ENCODE peak calls at places on chromosomes 11 and 22, in four cellular contexts. A is naive thymus-derived CD4-positive, alpha-beta T cell; B is lower lobe of right lung; L is CD8-positive, alpha-beta memory T cell. U is an unnamed sample.

GRCh38 chr11:46381046-46381835 is at the start of gene MDK:
- DNase-seq in A (no peak), B (peak; percentile 59), L (no peak), U (no peak)

GRCh38 chr11:77879218-77879617 is 58.3 kb downstream of the AAMDC start:
- DNase-seq in A (no peak), B (no peak), L (no peak), U (peak; percentile 8)

GRCh38 chr11:46895821-46896220 is 22.5 kb downstream of the LRP4 start:
- DNase-seq in A (no peak), B (peak; percentile 70), L (no peak), U (no peak)

GRCh38 chr11:45921561-45922424 is 663 bp upstream of the LARGE2 start:
- DNase-seq in A (no peak), B (peak; percentile 87), L (no peak), U (no peak)

GRCh38 chr22:19876941-19877625 is 22.4 kb upstream of the GNB1L start:
- DNase-seq in A (no peak), B (peak; percentile 38), L (no peak), U (no peak)

GRCh38 chr11:46248270-46249102 is 29.0 kb upstream of the CREB3L1 start:
- DNase-seq in A (no peak), B (no peak), L (no peak), U (no peak)

GRCh38 chr11:14980854-14981253 is 8.7 kb upstream of the CALCA start:
- DNase-seq in A (no peak), B (no peak), L (no peak), U (no peak)

GRCh38 chr22:38097557-38098409 is 12.7 kb downstream of the BAIAP2L2 start:
- DNase-seq in A (no peak), B (peak; percentile 43), L (no peak), U (no peak)

GRCh38 chr11:102625163-102625562 is at the start of gene MMP20:
- DNase-seq in A (no peak), B (no peak), L (no peak), U (no peak)

GRCh38 chr11:81070948-81071347 is 1630.1 kb upstream of the TENM4 start:
- DNase-seq in A (no peak), B (no peak), L (no peak), U (no peak)

GRCh38 chr11:8671651-8672062 is 10.8 kb downstream of the TRIM66 start:
- DNase-seq in A (no peak), B (no peak), L (no peak), U (no peak)

GRCh38 chr11:110432713-110433392 is 3.1 kb downstream of the FDX1 start:
- DNase-seq in A (no peak), B (no peak), L (no peak), U (no peak)

GRCh38 chr22:22527312-22527711 is 7.2 kb upstream of the ZNF280A start:
- DNase-seq in A (no peak), B (no peak), L (no peak), U (no peak)

GRCh38 chr11:72238040-72238450 is 5.9 kb downstream of the PHOX2A start:
- DNase-seq in A (no peak), B (peak; percentile 74), L (peak; percentile 25), U (no peak)

GRCh38 chr22:25402501-25403283 is 161.8 kb upstream of the GRK3 start:
- DNase-seq in A (no peak), B (no peak), L (no peak), U (no peak)

GRCh38 chr11:6876914-6877313 is 489 bp downstream of the OR10A4 start:
- DNase-seq in A (no peak), B (no peak), L (no peak), U (no peak)

GRCh38 chr11:44615041-44615513 is 49.6 kb downstream of the CD82 start:
- DNase-seq in A (no peak), B (peak; percentile 20), L (no peak), U (no peak)

GRCh38 chr11:44614281-44614680 is 48.8 kb downstream of the CD82 start:
- DNase-seq in A (no peak), B (peak; percentile 32), L (no peak), U (no peak)

GRCh38 chr11:44611088-44611487 is 45.6 kb downstream of the CD82 start:
- DNase-seq in A (no peak), B (no peak), L (no peak), U (no peak)

GRCh38 chr11:44611687-44612437 is 46.4 kb downstream of the CD82 start:
- DNase-seq in A (no peak), B (no peak), L (peak; percentile 58), U (peak; percentile 18)

GRCh38 chr11:44613081-44613628 is 47.7 kb downstream of the CD82 start:
- DNase-seq in A (no peak), B (no peak), L (no peak), U (no peak)
- H3K4me1 ChIP-seq in A (peaks cover 60% of the 10 kb centered on the region), B (peaks cover 44% of the 10 kb centered on the region), L (peaks cover 76% of the 10 kb centered on the region), U (peaks cover 56% of the 10 kb centered on the region)

GRCh38 chr11:2348986-2349385 is 28.1 kb upstream of the CD81 start:
- DNase-seq in A (no peak), B (no peak), L (no peak), U (no peak)

GRCh38 chr11:2347449-2347848 is 29.7 kb upstream of the CD81 start:
- DNase-seq in A (no peak), B (no peak), L (no peak), U (no peak)

GRCh38 chr11:2345050-2345449 is 32.1 kb upstream of the CD81 start:
- DNase-seq in A (no peak), B (no peak), L (no peak), U (no peak)

GRCh38 chr11:2346014-2346413 is 31.1 kb upstream of the CD81 start:
- DNase-seq in A (no peak), B (no peak), L (no peak), U (no peak)

GRCh38 chr11:2346586-2347335 is 30.3 kb upstream of the CD81 start:
- DNase-seq in A (no peak), B (no peak), L (no peak), U (no peak)
- H3K27ac ChIP-seq in A (no peak overlapping the region), B (no peak overlapping the region), L (no peak overlapping the region), U (no peak overlapping the region)

GRCh38 chr11:62123669-62124185 is at the start of gene INCENP:
- DNase-seq in A (peak; percentile 75), B (peak; percentile 98), L (peak; percentile 91), U (peak; percentile 93)

GRCh38 chr11:62124186-62125113 is 639 bp downstream of the INCENP start:
- DNase-seq in A (no peak), B (no peak), L (no peak), U (peak; percentile 37)

GRCh38 chr11:62125316-62125715 is 1.5 kb downstream of the INCENP start:
- DNase-seq in A (no peak), B (no peak), L (no peak), U (no peak)

GRCh38 chr11:62127426-62127825 is 3.6 kb downstream of the INCENP start:
- DNase-seq in A (no peak), B (no peak), L (no peak), U (no peak)

GRCh38 chr11:62125881-62126280 is 2.1 kb downstream of the INCENP start:
- DNase-seq in A (no peak), B (no peak), L (no peak), U (no peak)
- H3K4me3 ChIP-seq in A (no peak overlapping the region), B (no peak overlapping the region), L (no peak overlapping the region), U (no peak overlapping the region)

DNA sequence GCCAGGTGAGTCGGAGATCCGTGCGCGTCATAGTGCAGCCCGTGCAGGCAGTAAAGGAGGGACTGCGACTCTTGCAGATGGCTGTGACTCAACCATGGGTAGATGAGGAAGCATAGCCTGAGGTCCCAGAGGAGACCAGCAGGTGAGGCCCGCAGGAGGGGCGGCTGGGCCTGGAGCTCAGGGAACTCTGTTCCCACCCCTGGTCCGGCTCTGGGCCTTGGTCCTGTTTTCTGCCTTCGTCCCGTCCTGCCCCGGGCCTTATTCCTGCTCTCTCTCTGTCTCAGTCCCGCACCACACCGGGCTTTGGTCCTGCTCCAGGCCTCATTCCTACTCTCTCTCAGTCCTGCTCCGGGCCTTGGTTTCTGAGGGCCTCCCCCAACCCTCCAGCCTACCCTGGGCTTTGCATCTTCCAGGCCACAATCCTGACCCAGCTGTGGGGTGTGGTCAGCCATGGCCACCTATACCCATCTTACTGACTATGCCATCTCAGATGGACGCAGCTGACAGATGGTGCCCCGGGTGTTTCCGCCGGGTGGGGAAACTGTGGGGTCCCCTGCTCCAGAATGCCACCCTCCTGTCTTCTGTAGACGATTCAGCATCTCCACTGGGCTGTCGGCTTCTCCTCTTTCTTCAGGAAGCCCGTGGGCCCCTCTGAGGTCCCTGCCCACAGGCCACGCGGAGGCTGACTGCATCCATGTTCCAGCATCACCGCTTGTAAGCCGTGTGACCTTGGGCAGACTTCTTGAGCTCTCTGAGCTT is 1134.1 kb downstream of the BRD1 start:
- DNase-seq in A (no peak), B (peak; percentile 38), L (no peak), U (no peak)
- H3K4me1 ChIP-seq in A (no peaks in the 10 kb centered on the region), B (no peaks in the 10 kb centered on the region), L (no peaks in the 10 kb centered on the region), U (no peaks in the 10 kb centered on the region)

GRCh38 chr11:75150079-75150478 is 828 bp upstream of the SLCO2B1 start:
- DNase-seq in A (no peak), B (no peak), L (no peak), U (no peak)

GRCh38 chr11:75152090-75152489 is 1.2 kb downstream of the SLCO2B1 start:
- DNase-seq in A (no peak), B (no peak), L (no peak), U (no peak)

GRCh38 chr11:75150879-75151278 is at the start of gene SLCO2B1:
- DNase-seq in A (no peak), B (no peak), L (no peak), U (no peak)

GRCh38 chr11:75152651-75153553 is 2.0 kb downstream of the SLCO2B1 start:
- DNase-seq in A (no peak), B (no peak), L (no peak), U (no peak)

GRCh38 chr11:75151346-75152047 is 590 bp downstream of the SLCO2B1 start:
- DNase-seq in A (no peak), B (no peak), L (no peak), U (no peak)
- H3K27ac ChIP-seq in A (no peak overlapping the region), B (peak overlapping the region; percentile 67), L (no peak overlapping the region), U (no peak overlapping the region)

GRCh38 chr11:33801821-33802413 is 27.6 kb upstream of the FBXO3 start:
- DNase-seq in A (no peak), B (no peak), L (no peak), U (no peak)
- H3K4me3 ChIP-seq in A (no peak overlapping the region), B (peak overlapping the region; percentile 20), L (no peak overlapping the region), U (no peak overlapping the region)

GRCh38 chr22:27113211-27114030 is 456.0 kb downstream of the MIAT start:
- DNase-seq in A (no peak), B (no peak), L (no peak), U (no peak)

GRCh38 chr22:27114186-27114585 is 456.8 kb downstream of the MIAT start:
- DNase-seq in A (no peak), B (no peak), L (no peak), U (no peak)

GRCh38 chr22:27112273-27112672 is 454.9 kb downstream of the MIAT start:
- DNase-seq in A (no peak), B (no peak), L (no peak), U (no peak)

GRCh38 chr22:27110985-27111451 is 453.6 kb downstream of the MIAT start:
- DNase-seq in A (no peak), B (no peak), L (no peak), U (no peak)

GRCh38 chr22:27111796-27112195 is 454.4 kb downstream of the MIAT start:
- DNase-seq in A (no peak), B (no peak), L (no peak), U (no peak)
- H3K4me1 ChIP-seq in A (no peaks in the 10 kb centered on the region), B (peaks cover 4% of the 10 kb centered on the region), L (no peaks in the 10 kb centered on the region), U (no peaks in the 10 kb centered on the region)